ENCODE peak calls at places on chromosomes 6 and 20, in four cellular contexts. E is IMR-90, Y is K562, J is keratinocyte. O is an unnamed sample.
A peak's percentile ranks its signal among the peaks of the same experiment; 100 is the strongest.

GRCh38 chr20:16158090-16158975 is 414.9 kb downstream of the KIF16B start:
- DNase-seq in J (no peak), E (no peak), Y (no peak), O (no peak)

GRCh38 chr6:160221918-160222317 is 36.7 kb downstream of the SLC22A2 start:
- DNase-seq in Y (no peak), J (no peak), E (no peak), O (no peak)

GRCh38 chr6:132333639-132334516 is 67.4 kb downstream of the MOXD1 start:
- DNase-seq in E (peak; percentile 93), Y (peak; percentile 9), J (peak; percentile 33), O (peak; percentile 41)

GRCh38 chr20:38723982-38724602 is at the start of gene SLC32A1:
- DNase-seq in J (no peak), E (no peak), Y (no peak), O (no peak)

GRCh38 chr20:25281541-25281991 is 33.7 kb downstream of the PYGB start:
- DNase-seq in J (no peak), E (no peak), Y (no peak), O (no peak)

GRCh38 chr6:147741419-147741818 is 232.9 kb downstream of the SAMD5 start:
- DNase-seq in E (peak; percentile 42), Y (no peak), J (no peak), O (no peak)

GRCh38 chr20:45649312-45649863 is 18.3 kb upstream of the WFDC9 start:
- DNase-seq in E (no peak), Y (no peak), J (no peak), O (no peak)

GRCh38 chr6:43964659-43965570 is 162.3 kb downstream of the MRPL14 start:
- DNase-seq in J (no peak), E (no peak), Y (peak; percentile 73), O (no peak)

GRCh38 chr20:51563597-51564332 is 21.2 kb upstream of the NFATC2 start:
- DNase-seq in E (peak; percentile 86), Y (peak; percentile 87), J (no peak), O (peak; percentile 94)

GRCh38 chr20:35529552-35529951 is at the start of gene C20orf173:
- DNase-seq in E (no peak), Y (no peak), J (no peak), O (no peak)

GRCh38 chr20:24995741-24996448 is 3.3 kb upstream of the APMAP start:
- DNase-seq in Y (no peak), J (no peak), E (no peak), O (no peak)

GRCh38 chr6:68196645-68197044 is 438.4 kb upstream of the ADGRB3 start:
- DNase-seq in E (no peak), Y (peak; percentile 69), J (no peak), O (no peak)

GRCh38 chr6:90712165-90712564 is 125.3 kb upstream of the MAP3K7 start:
- DNase-seq in Y (no peak), J (no peak), E (no peak), O (no peak)

GRCh38 chr20:47576516-47577033 is 74.9 kb downstream of the NCOA3 start:
- DNase-seq in E (peak; percentile 90), J (no peak), Y (peak; percentile 90), O (peak; percentile 95)

GRCh38 chr6:65943548-65943947 is 236.5 kb upstream of the EYS start:
- DNase-seq in Y (no peak), J (no peak), E (no peak), O (no peak)

GRCh38 chr20:1002682-1003561 is 811 bp upstream of the RSPO4 start:
- DNase-seq in E (no peak), J (no peak), Y (peak; percentile 43), O (no peak)

GRCh38 chr6:40713002-40713719 is 126.0 kb upstream of the LRFN2 start:
- DNase-seq in J (no peak), Y (peak; percentile 19), E (no peak), O (no peak)

GRCh38 chr6:157989541-157990289 is 8.1 kb downstream of the SYNJ2 start:
- DNase-seq in J (no peak), E (peak; percentile 65), Y (peak; percentile 64), O (peak; percentile 67)

GRCh38 chr20:59376109-59376841 is 75.9 kb downstream of the EDN3 start:
- DNase-seq in J (no peak), Y (no peak), E (no peak), O (no peak)

GRCh38 chr6:111602481-111603404 is 2.9 kb downstream of the TRAF3IP2 start:
- DNase-seq in Y (no peak), J (no peak), E (peak; percentile 85), O (peak; percentile 92)

GRCh38 chr6:54441687-54442248 is 133.5 kb downstream of the TINAG start:
- DNase-seq in Y (no peak), J (no peak), E (no peak), O (no peak)

GRCh38 chr6:164398647-164399046 is 910.8 kb downstream of the C6orf118 start:
- DNase-seq in J (no peak), E (no peak), Y (no peak), O (peak; percentile 51)

GRCh38 chr20:58312836-58313235 is 3.3 kb downstream of the RAB22A start:
- DNase-seq in J (peak; percentile 88), E (no peak), Y (no peak), O (no peak)

GRCh38 chr20:39289316-39289715 is 327.2 kb downstream of the DHX35 start:
- DNase-seq in Y (peak; percentile 5), E (no peak), J (no peak), O (no peak)

GRCh38 chr6:148968636-148969270 is 221.9 kb downstream of the UST start:
- DNase-seq in E (peak; percentile 70), J (no peak), Y (no peak), O (no peak)

GRCh38 chr6:148969679-148970078 is 222.8 kb downstream of the UST start:
- DNase-seq in J (no peak), E (peak; percentile 95), Y (no peak), O (no peak)

GRCh38 chr6:148967128-148967527 is 220.3 kb downstream of the UST start:
- DNase-seq in J (no peak), E (no peak), Y (no peak), O (no peak)

GRCh38 chr6:148969271-148969666 is 222.4 kb downstream of the UST start:
- DNase-seq in Y (no peak), J (no peak), E (no peak), O (no peak)

GRCh38 chr6:148967546-148967945 is 220.7 kb downstream of the UST start:
- DNase-seq in J (no peak), Y (no peak), E (no peak), O (no peak)
- H3K9me1 ChIP-seq in J (peaks cover 2% of the 10 kb centered on the region), Y (no peaks in the 10 kb centered on the region), E (peaks cover 16% of the 10 kb centered on the region), O (no peaks in the 10 kb centered on the region)

DNA sequence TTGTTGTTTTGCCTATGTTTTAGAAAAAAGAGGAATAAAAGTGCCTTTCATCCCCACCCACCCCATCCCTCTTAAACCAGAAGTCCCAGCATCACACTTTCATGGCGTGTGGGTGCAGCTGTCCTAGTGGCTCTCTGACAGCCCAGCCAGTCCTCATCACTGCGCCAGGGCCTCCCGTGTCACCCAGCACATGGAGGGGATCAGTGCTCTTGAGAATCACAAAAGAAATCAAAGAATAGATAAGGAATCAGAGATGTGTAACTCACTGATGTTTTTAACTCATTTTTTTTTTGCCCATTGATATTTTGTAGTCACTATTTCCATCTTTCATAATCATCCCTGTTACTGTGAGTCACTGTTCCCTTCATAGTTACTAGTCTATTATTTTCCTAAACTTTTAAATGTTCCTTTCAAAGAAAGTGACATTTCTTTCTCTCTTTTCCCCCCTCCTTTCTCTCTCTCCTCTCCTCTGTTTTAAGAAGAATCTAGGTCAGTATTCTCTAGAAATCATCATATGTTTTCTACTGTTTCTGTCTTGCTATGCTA is 78.6 kb downstream of the AIG1 start:
- DNase-seq in E (no peak), J (no peak), Y (no peak), O (no peak)
- H3K9me1 ChIP-seq in E (no peaks in the 10 kb centered on the region), J (no peaks in the 10 kb centered on the region), Y (no peaks in the 10 kb centered on the region), O (no peaks in the 10 kb centered on the region)

GRCh38 chr6:150565945-150566344 is 33.7 kb upstream of the PLEKHG1 start:
- DNase-seq in E (no peak), Y (no peak), J (no peak), O (no peak)
- H3K9me1 ChIP-seq in E (peaks cover 3% of the 10 kb centered on the region), Y (no peaks in the 10 kb centered on the region), J (no peaks in the 10 kb centered on the region), O (no peaks in the 10 kb centered on the region)

GRCh38 chr20:44160133-44160532 is 26.9 kb downstream of the JPH2 start:
- DNase-seq in Y (no peak), E (no peak), J (no peak), O (no peak)

GRCh38 chr20:44157061-44157460 is 29.9 kb downstream of the JPH2 start:
- DNase-seq in Y (no peak), J (no peak), E (no peak), O (no peak)

GRCh38 chr20:44159711-44160110 is 27.3 kb downstream of the JPH2 start:
- DNase-seq in E (no peak), Y (no peak), J (no peak), O (no peak)

GRCh38 chr20:44154521-44155001 is 32.4 kb downstream of the JPH2 start:
- DNase-seq in Y (no peak), E (no peak), J (no peak), O (no peak)

DNA sequence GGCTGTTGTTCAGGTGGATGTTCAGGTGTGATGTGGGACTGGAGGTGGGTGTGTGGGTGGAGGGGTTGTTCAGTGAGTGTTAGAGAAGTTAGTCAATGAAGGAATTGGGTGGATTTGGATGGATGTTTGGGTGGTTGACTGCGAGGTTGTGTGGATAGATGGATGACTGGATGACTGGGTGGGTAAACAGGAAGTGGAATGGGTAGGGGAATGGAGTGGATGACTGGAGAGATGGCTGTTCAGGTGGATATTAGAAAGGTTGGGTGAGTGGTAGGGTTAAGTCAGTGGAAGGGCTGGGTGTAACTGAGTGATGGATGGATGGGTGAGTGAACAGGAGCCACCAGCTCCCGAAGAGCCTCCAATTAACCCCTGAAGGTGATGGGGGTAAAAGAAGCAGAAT is 27.9 kb downstream of the JPH2 start:
- DNase-seq in J (no peak), Y (no peak), E (no peak), O (no peak)
- H3K9me1 ChIP-seq in J (no peaks in the 10 kb centered on the region), Y (no peaks in the 10 kb centered on the region), E (no peaks in the 10 kb centered on the region), O (no peaks in the 10 kb centered on the region)

DNA sequence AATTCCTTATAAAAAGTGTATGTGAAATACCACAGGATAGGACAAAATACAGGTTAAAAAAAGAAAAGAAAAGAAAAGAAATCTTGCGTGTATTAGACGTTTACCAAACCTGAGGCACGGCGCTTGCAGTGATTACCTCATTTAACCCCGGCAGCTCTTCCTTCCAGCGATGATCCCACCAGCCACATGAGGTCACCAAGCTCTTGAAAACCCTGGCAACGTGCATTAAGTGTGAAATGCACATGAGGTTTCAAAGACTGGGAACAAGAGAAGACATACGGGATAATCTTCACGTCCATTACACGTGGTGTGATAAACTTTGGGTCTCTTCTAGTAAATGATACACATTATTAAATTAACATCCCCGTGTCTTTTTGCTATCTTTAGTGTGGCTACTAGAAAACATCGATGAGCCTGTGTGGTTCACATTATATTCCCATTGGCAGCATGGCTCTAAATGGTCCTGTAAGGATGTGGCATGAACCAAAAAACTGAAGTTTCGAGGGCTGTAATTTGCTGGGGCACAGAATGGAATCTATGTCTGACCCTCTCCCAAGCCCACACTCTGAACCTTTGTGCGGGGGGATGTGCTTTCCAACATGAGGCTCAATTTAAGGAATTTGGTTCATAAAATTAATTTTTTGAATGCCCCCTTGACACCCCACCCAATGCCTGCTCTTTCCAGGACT is 59.2 kb upstream of the THBS2 start:
- DNase-seq in E (no peak), J (no peak), Y (no peak), O (no peak)
- H3K9me1 ChIP-seq in E (no peaks in the 10 kb centered on the region), J (no peaks in the 10 kb centered on the region), Y (no peaks in the 10 kb centered on the region), O (no peaks in the 10 kb centered on the region)